ENCODE peak calls at places on chromosomes 2 and 18, in eight cellular contexts. W, P, G, S, F, T, M and K are unnamed samples.

GRCh38 chr2:201261911-201262310 is 1.6 kb downstream of the CASP8 start:
- DNase-seq in W (no peak), P (no peak), F (no peak), T (no peak), G (no peak), S (no peak), M (no peak), K (no peak)

GRCh38 chr18:26593365-26594320 is 45.3 kb upstream of the KCTD1 start:
- DNase-seq in W (no peak), F (no peak), P (no peak), S (no peak), G (no peak), T (no peak), M (no peak), K (no peak)

GRCh38 chr2:238135601-238136150 is 2.8 kb upstream of the KLHL30 start:
- DNase-seq in F (no peak), M (no peak), S (no peak), T (no peak), P (no peak), G (no peak), W (peak), K (no peak)

GRCh38 chr2:95122197-95122551 is 566 bp upstream of the MRPS5 start:
- DNase-seq in P (no peak), W (no peak), T (no peak), G (no peak), S (no peak), M (no peak), F (no peak), K (no peak)

GRCh38 chr2:66602341-66602740 is 167.4 kb downstream of the MEIS1 start:
- DNase-seq in P (no peak), W (no peak), T (no peak), S (no peak), F (no peak), M (no peak), G (no peak), K (no peak)

GRCh38 chr2:240583774-240584173 is 2.8 kb upstream of the CAPN10 start:
- DNase-seq in W (no peak), G (no peak), T (no peak), M (no peak), S (no peak), P (no peak), F (no peak), K (no peak)

GRCh38 chr2:218327451-218327850 is 29.2 kb upstream of the CATIP start:
- DNase-seq in G (no peak), T (no peak), M (no peak), W (no peak), P (no peak), F (no peak), S (no peak), K (no peak)

GRCh38 chr2:72204156-72204781 is 56.6 kb upstream of the CYP26B1 start:
- DNase-seq in G (no peak), F (no peak), W (no peak), M (no peak), P (no peak), S (peak), T (peak), K (no peak)

GRCh38 chr18:25047983-25048382 is 304.0 kb downstream of the ZNF521 start:
- DNase-seq in G (no peak), W (no peak), T (no peak), F (no peak), S (no peak), M (peak), P (no peak), K (no peak)

GRCh38 chr18:68177807-68178702 is 536.9 kb downstream of the TMX3 start:
- DNase-seq in M (peak), F (no peak), T (peak), S (peak), P (no peak), W (no peak), G (peak), K (peak)

GRCh38 chr2:10518470-10519060 is 70.4 kb upstream of the ODC1 start:
- DNase-seq in M (no peak), P (no peak), F (no peak), T (no peak), S (no peak), G (no peak), W (no peak), K (no peak)

GRCh38 chr2:160051374-160051800 is 11.0 kb downstream of the PLA2R1 start:
- DNase-seq in W (no peak), T (no peak), P (no peak), G (no peak), M (no peak), F (no peak), S (peak), K (no peak)

GRCh38 chr2:2057125-2057721 is 273.9 kb downstream of the MYT1L start:
- DNase-seq in W (peak), G (no peak), F (peak), M (peak), T (peak), S (peak), P (peak), K (no peak)

GRCh38 chr2:6301426-6301825 is 564.3 kb downstream of the CMPK2 start:
- DNase-seq in G (no peak), M (no peak), T (no peak), F (no peak), P (no peak), W (no peak), S (peak), K (no peak)

GRCh38 chr2:23583467-23583866 is 198.5 kb downstream of the KLHL29 start:
- DNase-seq in M (no peak), F (no peak), G (no peak), S (no peak), W (peak), T (no peak), P (no peak), K (no peak)

GRCh38 chr2:37713258-37713700 is 41.8 kb upstream of the CDC42EP3 start:
- DNase-seq in T (peak), F (no peak), M (peak), G (peak), W (no peak), P (no peak), S (peak), K (peak)

DNA sequence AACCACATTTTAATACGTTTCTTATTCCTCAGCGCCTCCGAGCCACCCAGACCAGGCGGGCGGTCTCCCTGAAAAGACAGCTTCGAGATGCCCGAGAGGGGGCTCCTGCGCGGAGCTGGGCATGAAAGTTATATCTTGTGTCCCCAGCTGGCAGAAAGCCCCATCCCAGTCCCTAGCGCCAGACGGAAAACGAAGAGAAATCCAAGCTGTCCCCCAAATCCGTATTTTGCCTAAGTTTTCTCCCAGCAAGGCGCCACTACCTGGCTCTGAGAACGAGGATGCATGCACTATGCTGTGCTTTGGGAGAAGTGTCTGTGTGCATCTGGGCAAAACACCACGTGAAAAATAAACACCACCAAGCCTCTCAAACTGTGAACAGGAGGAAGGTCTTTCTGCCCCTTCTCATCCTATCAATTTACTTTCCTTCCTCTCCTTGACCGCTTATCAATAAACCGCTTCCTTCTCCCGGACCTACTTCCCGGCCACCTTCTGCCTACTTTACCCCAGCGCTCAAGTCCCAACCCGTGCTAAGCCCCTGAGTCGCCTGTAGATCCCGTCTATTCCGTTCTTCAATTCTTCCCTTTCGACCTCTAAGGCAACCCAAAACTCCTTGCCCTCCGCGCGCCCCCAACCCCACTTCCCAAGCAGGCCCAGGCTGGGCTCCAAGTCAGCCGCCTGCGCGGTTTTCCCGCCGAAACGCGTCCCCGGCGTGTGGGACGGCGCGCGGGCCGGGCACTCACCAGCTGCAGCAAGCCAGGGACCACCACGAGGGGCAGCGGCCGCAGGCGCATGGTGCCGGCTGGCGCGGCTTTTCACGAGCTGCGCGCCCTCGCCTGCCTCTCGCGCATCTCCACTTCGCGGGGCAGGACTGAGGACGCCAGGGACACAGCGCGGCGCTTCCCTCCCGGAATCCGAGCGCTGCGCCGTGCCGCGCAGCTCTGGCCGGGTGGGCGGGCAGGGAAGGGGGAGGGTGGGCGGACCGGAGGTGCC is at the start of gene NXPH2:
- DNase-seq in T (no peak), W (no peak), M (no peak), G (peak), P (no peak), F (no peak), S (no peak), K (no peak)
- H3K4me3 ChIP-seq in T (no peak), W (peak), M (peak), G (peak), P (peak), F (peak), S (no peak), K (peak)

DNA sequence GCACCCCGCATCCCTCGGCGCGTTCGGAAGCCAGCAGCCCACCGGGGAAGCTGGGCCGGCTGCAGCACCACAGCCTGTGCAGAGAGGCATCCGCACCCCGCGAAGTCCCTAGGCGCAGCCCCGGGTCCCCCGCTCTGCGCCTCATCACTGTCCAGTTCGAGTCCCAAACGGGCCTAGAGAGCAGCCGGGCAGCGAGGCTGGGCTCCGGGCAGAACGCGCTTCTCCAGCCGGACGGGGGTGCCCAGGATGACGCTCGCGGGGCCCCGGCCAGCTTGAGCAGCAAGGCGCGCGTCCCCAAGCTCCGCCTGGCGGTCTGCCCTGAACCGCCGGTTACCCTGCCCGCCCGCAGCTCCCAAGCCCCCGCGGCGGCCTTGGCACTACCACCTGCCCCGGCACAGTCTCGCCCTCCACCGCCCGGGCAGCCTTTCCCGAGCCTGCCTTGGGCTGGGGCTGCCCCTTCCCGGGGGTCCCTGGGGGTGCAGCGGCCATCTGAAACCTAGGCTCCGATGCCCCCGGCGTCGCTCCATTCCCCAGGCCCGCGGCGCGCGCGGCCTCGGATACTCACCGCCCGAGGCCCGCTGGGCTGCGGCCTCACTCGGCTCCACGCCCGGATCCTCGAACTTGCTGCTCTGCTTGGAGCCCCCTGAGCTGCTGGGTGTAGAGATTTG is 600 bp downstream of the SLC16A14 start:
- DNase-seq in W (peak), G (peak), T (peak), S (peak), M (peak), P (peak), F (peak), K (no peak)
- TF ChIP-seq CTCF in W (no peak), G (peak), T (no peak), S (no peak), M (no peak), P (peak), F (peak), K (peak)

DNA sequence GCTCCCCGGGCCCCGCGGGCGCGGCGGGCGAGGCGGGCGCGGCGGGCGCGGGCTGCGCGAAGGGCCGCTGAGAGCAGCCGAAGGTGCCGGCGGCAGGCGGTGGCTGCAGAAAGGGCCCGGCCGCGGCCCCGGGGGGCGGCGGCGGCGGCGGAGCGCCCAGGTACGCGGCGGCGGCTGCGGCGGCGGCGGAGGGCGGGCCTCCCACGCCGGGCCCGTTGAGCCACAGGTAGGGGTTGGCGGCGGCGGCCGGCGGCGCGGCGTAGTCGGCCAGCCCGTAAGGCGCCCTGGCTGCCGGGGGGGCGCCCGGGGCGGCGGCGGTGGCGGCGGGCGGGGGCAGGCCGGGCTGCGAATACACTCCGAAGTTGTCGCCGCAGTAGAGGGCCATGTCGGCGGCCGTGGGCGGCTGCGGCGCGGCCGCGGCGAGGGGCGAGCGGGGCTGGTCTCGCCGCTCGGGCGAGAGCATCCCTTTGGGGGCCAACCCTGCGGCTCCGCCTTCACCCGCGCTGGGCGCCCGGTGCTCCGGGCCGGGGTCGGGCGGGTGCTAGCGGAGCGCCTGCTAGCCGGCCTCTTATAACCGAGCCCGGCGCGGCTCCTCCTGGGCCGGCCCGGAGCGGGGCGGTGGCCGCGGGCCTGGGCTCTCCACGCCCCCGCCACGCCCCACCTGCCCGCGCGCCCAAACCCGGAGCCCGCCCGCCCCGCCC is at the start of gene FOXI3:
- DNase-seq in T (no peak), S (no peak), G (peak), P (no peak), M (peak), W (no peak), F (no peak), K (no peak)
- H3K4me3 ChIP-seq in T (no peak), S (no peak), G (peak), P (peak), M (no peak), W (peak), F (no peak), K (no peak)

GRCh38 chr2:151946856-151947523 is 118.8 kb upstream of the ARL5A start:
- DNase-seq in W (no peak), S (peak), G (no peak), P (peak), F (peak), M (peak), T (peak), K (no peak)
- TF ChIP-seq CTCF in W (peak), S (peak), G (peak), P (peak), F (peak), M (peak), T (peak), K (peak)

GRCh38 chr2:100730290-100730868 is 89.6 kb upstream of the NPAS2 start:
- DNase-seq in M (peak), T (peak), S (peak), W (peak), P (peak), F (no peak), G (peak), K (peak)
- H3K4me3 ChIP-seq in M (no peak), T (no peak), S (no peak), W (no peak), P (no peak), F (no peak), G (no peak), K (no peak)

GRCh38 chr2:98187194-98187593 is 100.2 kb downstream of the VWA3B start:
- DNase-seq in W (no peak), F (no peak), S (no peak), T (no peak), P (no peak), G (no peak), M (no peak), K (no peak)

GRCh38 chr2:98191880-98192279 is 104.9 kb downstream of the VWA3B start:
- DNase-seq in S (no peak), W (no peak), F (no peak), P (no peak), M (no peak), T (peak), G (no peak), K (no peak)

GRCh38 chr2:98185801-98186200 is 98.8 kb downstream of the VWA3B start:
- DNase-seq in P (no peak), M (no peak), G (no peak), F (no peak), S (no peak), W (no peak), T (no peak), K (no peak)

DNA sequence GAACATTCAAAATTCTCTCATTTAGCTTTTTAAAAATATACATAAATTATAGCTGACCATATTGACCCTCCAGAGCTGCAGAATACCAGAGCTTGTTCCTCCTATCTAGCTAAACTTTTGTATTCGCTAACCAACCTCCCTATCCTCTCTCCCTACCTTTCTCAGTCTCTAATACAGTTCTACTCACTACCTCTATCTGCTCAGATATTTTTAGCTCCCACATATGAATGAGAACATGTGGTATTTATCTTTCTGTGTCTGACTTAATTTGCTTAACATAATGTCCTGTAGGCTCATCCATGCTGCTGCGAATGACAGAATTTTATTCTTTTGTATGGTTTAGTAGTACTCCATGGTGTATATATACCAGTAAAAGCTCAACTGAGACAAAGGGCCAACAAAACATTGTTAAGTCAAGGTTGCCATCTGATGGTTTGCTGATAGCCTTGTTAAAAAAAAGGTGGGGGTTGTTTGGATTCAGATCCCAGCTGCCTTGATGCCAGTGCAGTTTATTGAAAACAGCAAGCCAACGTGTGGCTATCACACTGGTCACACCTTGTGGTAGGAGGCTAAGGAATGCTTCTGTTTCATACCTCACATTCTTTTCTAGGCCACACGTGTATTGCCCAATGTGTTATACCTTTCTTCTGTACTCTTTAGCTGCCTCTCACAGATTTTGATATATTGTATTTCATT is 101.5 kb downstream of the VWA3B start:
- DNase-seq in S (peak), M (peak), F (no peak), P (no peak), G (peak), W (no peak), T (no peak), K (peak)
- TF ChIP-seq CTCF in S (peak), M (peak), F (no peak), P (no peak), G (peak), W (no peak), T (no peak), K (no peak)